ENCODE peak calls at places on chromosomes 6 and 20, in five cellular contexts. One of them, this sample, is unnamed.
A peak's percentile ranks its signal among the peaks of the same experiment; 100 is the strongest.

GRCh38 chr6:33570806-33571636 is 9.1 kb downstream of the BAK1 start:
- DNase-seq in cardiac muscle cell: peak; percentile 80
- DNase-seq in right atrium auricular region: peak; percentile 82
- DNase-seq in astrocyte of the spinal cord: peak; percentile 66
- DNase-seq in heart left ventricle: peak; percentile 85
- DNase-seq in this sample: peak; percentile 77

GRCh38 chr20:50221501-50222323 is 31.1 kb downstream of the CEBPB start:
- DNase-seq in heart left ventricle: peak; percentile 49
- DNase-seq in right atrium auricular region: peak; percentile 70
- DNase-seq in cardiac muscle cell: peak; percentile 80
- DNase-seq in astrocyte of the spinal cord: no peak
- DNase-seq in this sample: peak; percentile 70

GRCh38 chr6:40347571-40348011 is 239.6 kb downstream of the LRFN2 start:
- DNase-seq in astrocyte of the spinal cord: no peak
- DNase-seq in right atrium auricular region: peak; percentile 48
- DNase-seq in cardiac muscle cell: no peak
- DNase-seq in heart left ventricle: no peak
- DNase-seq in this sample: no peak

GRCh38 chr6:70413829-70414494 is 654 bp downstream of the FAM135A start:
- DNase-seq in astrocyte of the spinal cord: peak; percentile 25
- DNase-seq in cardiac muscle cell: peak; percentile 16
- DNase-seq in heart left ventricle: no peak
- DNase-seq in right atrium auricular region: no peak
- DNase-seq in this sample: peak; percentile 18

GRCh38 chr20:37991506-37992302 is 41.6 kb downstream of the TTI1 start:
- DNase-seq in astrocyte of the spinal cord: no peak
- DNase-seq in heart left ventricle: no peak
- DNase-seq in right atrium auricular region: no peak
- DNase-seq in cardiac muscle cell: no peak
- DNase-seq in this sample: no peak

GRCh38 chr20:33704197-33704924 is 15.7 kb downstream of the PXMP4 start:
- DNase-seq in right atrium auricular region: no peak
- DNase-seq in heart left ventricle: no peak
- DNase-seq in astrocyte of the spinal cord: no peak
- DNase-seq in cardiac muscle cell: no peak
- DNase-seq in this sample: no peak

GRCh38 chr6:139392834-139393233 is 18.4 kb upstream of the CITED2 start:
- DNase-seq in heart left ventricle: no peak
- DNase-seq in cardiac muscle cell: no peak
- DNase-seq in right atrium auricular region: no peak
- DNase-seq in astrocyte of the spinal cord: peak; percentile 43
- DNase-seq in this sample: peak; percentile 18

GRCh38 chr20:51639206-51639832 is 96.8 kb upstream of the NFATC2 start:
- DNase-seq in heart left ventricle: peak; percentile 52
- DNase-seq in cardiac muscle cell: peak; percentile 82
- DNase-seq in astrocyte of the spinal cord: peak; percentile 70
- DNase-seq in right atrium auricular region: peak; percentile 78
- DNase-seq in this sample: peak; percentile 77

GRCh38 chr6:167401525-167402194 is 76.8 kb downstream of the TTLL2 start:
- DNase-seq in astrocyte of the spinal cord: no peak
- DNase-seq in right atrium auricular region: no peak
- DNase-seq in cardiac muscle cell: peak; percentile 4
- DNase-seq in heart left ventricle: no peak
- DNase-seq in this sample: no peak

GRCh38 chr20:62219992-62220665 is at the start of gene HRH3:
- DNase-seq in right atrium auricular region: no peak
- DNase-seq in astrocyte of the spinal cord: no peak
- DNase-seq in cardiac muscle cell: peak; percentile 40
- DNase-seq in heart left ventricle: no peak
- DNase-seq in this sample: peak; percentile 34

GRCh38 chr20:46604551-46605133 is 46.6 kb downstream of the SLC13A3 start:
- DNase-seq in heart left ventricle: no peak
- DNase-seq in astrocyte of the spinal cord: no peak
- DNase-seq in cardiac muscle cell: no peak
- DNase-seq in right atrium auricular region: no peak
- DNase-seq in this sample: no peak

GRCh38 chr6:43639984-43640800 is 4.6 kb downstream of the MAD2L1BP start:
- DNase-seq in right atrium auricular region: no peak
- DNase-seq in astrocyte of the spinal cord: no peak
- DNase-seq in cardiac muscle cell: no peak
- DNase-seq in heart left ventricle: no peak
- DNase-seq in this sample: no peak

GRCh38 chr6:137216875-137217553 is 2.2 kb downstream of the IFNGR1 start:
- DNase-seq in astrocyte of the spinal cord: no peak
- DNase-seq in cardiac muscle cell: no peak
- DNase-seq in right atrium auricular region: no peak
- DNase-seq in heart left ventricle: no peak
- DNase-seq in this sample: no peak

GRCh38 chr20:11379257-11380011 is 538.3 kb upstream of the BTBD3 start:
- DNase-seq in right atrium auricular region: no peak
- DNase-seq in astrocyte of the spinal cord: no peak
- DNase-seq in cardiac muscle cell: peak; percentile 65
- DNase-seq in heart left ventricle: no peak
- DNase-seq in this sample: no peak

GRCh38 chr6:11605507-11605905 is 68.0 kb downstream of the TMEM170B start:
- DNase-seq in right atrium auricular region: no peak
- DNase-seq in cardiac muscle cell: no peak
- DNase-seq in heart left ventricle: no peak
- DNase-seq in astrocyte of the spinal cord: no peak
- DNase-seq in this sample: no peak

GRCh38 chr6:32529697-32530429 is at the start of gene HLA-DRB5:
- DNase-seq in astrocyte of the spinal cord: no peak
- DNase-seq in heart left ventricle: peak; percentile 33
- DNase-seq in right atrium auricular region: no peak
- DNase-seq in cardiac muscle cell: peak; percentile 0
- DNase-seq in this sample: no peak

GRCh38 chr6:148431840-148432239 is 89.2 kb downstream of the SASH1 start:
- DNase-seq in cardiac muscle cell: no peak
- DNase-seq in astrocyte of the spinal cord: no peak
- DNase-seq in heart left ventricle: no peak
- DNase-seq in right atrium auricular region: no peak
- DNase-seq in this sample: no peak

GRCh38 chr6:136127856-136128255 is 122.3 kb downstream of the MTFR2 start:
- DNase-seq in right atrium auricular region: no peak
- DNase-seq in heart left ventricle: no peak
- DNase-seq in astrocyte of the spinal cord: no peak
- DNase-seq in cardiac muscle cell: no peak
- DNase-seq in this sample: peak; percentile 26

GRCh38 chr6:35804996-35805736 is at the start of gene LHFPL5:
- DNase-seq in astrocyte of the spinal cord: peak; percentile 23
- DNase-seq in right atrium auricular region: no peak
- DNase-seq in heart left ventricle: peak; percentile 42
- DNase-seq in cardiac muscle cell: peak; percentile 46
- DNase-seq in this sample: peak; percentile 33
- H3K4me3 ChIP-seq in astrocyte of the spinal cord: no peak within 1 kb of the TSS
- H3K4me3 ChIP-seq in right atrium auricular region: peak within 1 kb of the TSS; percentile 24
- H3K4me3 ChIP-seq in heart left ventricle: peak within 1 kb of the TSS; percentile 20
- H3K4me3 ChIP-seq in cardiac muscle cell: peak within 1 kb of the TSS; percentile 33
- H3K4me3 ChIP-seq in this sample: peak within 1 kb of the TSS; percentile 14

DNA sequence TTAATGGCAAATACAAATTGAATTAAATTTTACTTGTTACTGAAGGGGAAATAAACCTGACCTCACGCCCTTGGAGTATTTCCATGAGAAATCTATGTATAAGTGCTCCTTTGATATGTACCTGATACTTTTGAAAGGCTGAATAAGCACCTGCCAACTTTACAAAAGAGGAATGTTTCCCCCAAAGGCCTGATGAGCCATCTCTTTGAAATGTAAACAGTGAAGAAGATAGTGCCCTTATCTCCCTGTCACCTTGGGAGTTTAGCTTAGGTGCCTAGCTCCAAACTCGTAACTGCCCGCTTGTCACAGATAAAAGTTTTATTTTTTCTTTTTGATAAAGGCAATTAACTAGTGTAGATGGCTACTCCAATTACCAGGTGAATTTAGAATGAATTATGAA is 1.1 kb upstream of the ZNF343 start:
- DNase-seq in right atrium auricular region: no peak
- DNase-seq in astrocyte of the spinal cord: no peak
- DNase-seq in cardiac muscle cell: no peak
- DNase-seq in heart left ventricle: no peak
- DNase-seq in this sample: no peak
- TF ChIP-seq CTCF in right atrium auricular region: no peak
- TF ChIP-seq CTCF in astrocyte of the spinal cord: no peak
- TF ChIP-seq CTCF in cardiac muscle cell: no peak
- TF ChIP-seq CTCF in heart left ventricle: no peak
- TF ChIP-seq CTCF in this sample: no peak

GRCh38 chr20:54173653-54174451 is at the start of gene CYP24A1:
- DNase-seq in heart left ventricle: no peak
- DNase-seq in astrocyte of the spinal cord: no peak
- DNase-seq in right atrium auricular region: no peak
- DNase-seq in cardiac muscle cell: peak; percentile 4
- DNase-seq in this sample: peak; percentile 4
- H3K4me3 ChIP-seq in heart left ventricle: peak within 1 kb of the TSS; percentile 25
- H3K4me3 ChIP-seq in astrocyte of the spinal cord: no peak within 1 kb of the TSS
- H3K4me3 ChIP-seq in right atrium auricular region: peak within 1 kb of the TSS; percentile 26
- H3K4me3 ChIP-seq in cardiac muscle cell: peak within 1 kb of the TSS; percentile 16
- H3K4me3 ChIP-seq in this sample: no peak within 1 kb of the TSS

GRCh38 chr6:106885659-106886058 is 88.9 kb downstream of the CD24 start:
- DNase-seq in heart left ventricle: no peak
- DNase-seq in right atrium auricular region: no peak
- DNase-seq in cardiac muscle cell: no peak
- DNase-seq in astrocyte of the spinal cord: no peak
- DNase-seq in this sample: no peak
- TF ChIP-seq CTCF in heart left ventricle: no peak
- TF ChIP-seq CTCF in right atrium auricular region: no peak
- TF ChIP-seq CTCF in cardiac muscle cell: no peak
- TF ChIP-seq CTCF in astrocyte of the spinal cord: no peak
- TF ChIP-seq CTCF in this sample: no peak

GRCh38 chr6:27146706-27147507 is 100.6 kb upstream of the PRSS16 start:
- DNase-seq in astrocyte of the spinal cord: peak; percentile 100
- DNase-seq in right atrium auricular region: peak; percentile 92
- DNase-seq in heart left ventricle: peak; percentile 78
- DNase-seq in cardiac muscle cell: peak; percentile 100
- DNase-seq in this sample: peak; percentile 100

GRCh38 chr6:27145731-27146455 is 101.6 kb upstream of the PRSS16 start:
- DNase-seq in heart left ventricle: peak; percentile 79
- DNase-seq in astrocyte of the spinal cord: peak; percentile 91
- DNase-seq in right atrium auricular region: peak; percentile 93
- DNase-seq in cardiac muscle cell: peak; percentile 94
- DNase-seq in this sample: peak; percentile 92

GRCh38 chr6:27143474-27144026 is 104.0 kb upstream of the PRSS16 start:
- DNase-seq in astrocyte of the spinal cord: no peak
- DNase-seq in right atrium auricular region: no peak
- DNase-seq in cardiac muscle cell: no peak
- DNase-seq in heart left ventricle: no peak
- DNase-seq in this sample: no peak

GRCh38 chr6:27141472-27142015 is 106.0 kb upstream of the PRSS16 start:
- DNase-seq in heart left ventricle: no peak
- DNase-seq in right atrium auricular region: no peak
- DNase-seq in cardiac muscle cell: no peak
- DNase-seq in astrocyte of the spinal cord: no peak
- DNase-seq in this sample: no peak

DNA sequence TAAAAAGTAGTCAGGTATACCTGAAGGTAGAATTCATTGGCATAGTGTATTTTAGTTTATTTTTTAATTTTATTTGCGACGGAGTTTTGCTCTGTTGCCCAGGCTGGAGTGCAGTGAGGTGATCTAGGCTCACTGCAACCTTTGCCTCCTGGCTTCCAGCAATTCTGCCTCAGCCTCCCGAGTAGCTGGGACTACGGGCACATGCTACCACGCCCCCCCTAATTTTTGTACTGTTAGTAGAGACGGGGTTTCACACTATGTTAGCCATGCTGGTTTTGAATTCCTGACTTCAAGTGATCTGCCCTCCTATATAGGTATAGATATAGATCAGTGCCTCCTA is 102.8 kb upstream of the PRSS16 start:
- DNase-seq in cardiac muscle cell: no peak
- DNase-seq in right atrium auricular region: no peak
- DNase-seq in heart left ventricle: no peak
- DNase-seq in astrocyte of the spinal cord: no peak
- DNase-seq in this sample: no peak
- H3K4me3 ChIP-seq in cardiac muscle cell: peak overlapping the region; percentile 63
- H3K4me3 ChIP-seq in right atrium auricular region: no peak overlapping the region
- H3K4me3 ChIP-seq in heart left ventricle: peak overlapping the region; percentile 79
- H3K4me3 ChIP-seq in astrocyte of the spinal cord: peak overlapping the region; percentile 63
- H3K4me3 ChIP-seq in this sample: peak overlapping the region; percentile 66

GRCh38 chr6:31113861-31114539 is 600 bp upstream of the PSORS1C1 start:
- DNase-seq in cardiac muscle cell: peak; percentile 36
- DNase-seq in heart left ventricle: no peak
- DNase-seq in right atrium auricular region: no peak
- DNase-seq in astrocyte of the spinal cord: peak; percentile 93
- DNase-seq in this sample: peak; percentile 47
- TF ChIP-seq CTCF in cardiac muscle cell: no peak
- TF ChIP-seq CTCF in heart left ventricle: no peak
- TF ChIP-seq CTCF in right atrium auricular region: no peak
- TF ChIP-seq CTCF in astrocyte of the spinal cord: no peak
- TF ChIP-seq CTCF in this sample: no peak

GRCh38 chr6:129766959-129767728 is 57.2 kb upstream of the ARHGAP18 start:
- DNase-seq in cardiac muscle cell: peak; percentile 57
- DNase-seq in heart left ventricle: no peak
- DNase-seq in astrocyte of the spinal cord: peak; percentile 74
- DNase-seq in right atrium auricular region: no peak
- DNase-seq in this sample: peak; percentile 57
- H3K4me3 ChIP-seq in cardiac muscle cell: peak overlapping the region; percentile 18
- H3K4me3 ChIP-seq in heart left ventricle: peak overlapping the region; percentile 54
- H3K4me3 ChIP-seq in astrocyte of the spinal cord: peak overlapping the region; percentile 45
- H3K4me3 ChIP-seq in right atrium auricular region: peak overlapping the region; percentile 37
- H3K4me3 ChIP-seq in this sample: peak overlapping the region; percentile 58

GRCh38 chr6:39167321-39167720 is 52.3 kb upstream of the SAYSD1 start:
- DNase-seq in right atrium auricular region: no peak
- DNase-seq in heart left ventricle: no peak
- DNase-seq in cardiac muscle cell: no peak
- DNase-seq in astrocyte of the spinal cord: no peak
- DNase-seq in this sample: no peak
- TF ChIP-seq CTCF in right atrium auricular region: no peak
- TF ChIP-seq CTCF in heart left ventricle: no peak
- TF ChIP-seq CTCF in cardiac muscle cell: no peak
- TF ChIP-seq CTCF in astrocyte of the spinal cord: no peak
- TF ChIP-seq CTCF in this sample: no peak

DNA sequence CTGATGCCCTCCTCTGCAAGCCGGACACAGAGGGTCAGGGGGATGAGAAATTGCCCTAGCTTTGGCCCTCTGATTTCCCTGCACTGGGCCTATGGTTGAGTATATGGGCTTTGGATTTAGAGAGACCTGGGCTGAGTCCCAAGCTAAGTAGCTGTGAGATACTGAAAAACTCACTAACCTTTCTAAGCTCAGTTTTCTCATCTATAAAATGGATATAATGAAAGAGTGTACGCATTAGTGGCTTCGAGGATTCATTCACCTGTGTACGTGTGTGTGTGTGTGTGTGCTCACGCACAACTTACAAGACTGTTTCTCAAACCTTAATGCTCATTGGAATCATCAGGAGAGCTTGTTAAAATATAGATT is 12.7 kb upstream of the RBPJL start:
- DNase-seq in astrocyte of the spinal cord: no peak
- DNase-seq in heart left ventricle: no peak
- DNase-seq in cardiac muscle cell: no peak
- DNase-seq in right atrium auricular region: no peak
- DNase-seq in this sample: no peak
- H3K4me3 ChIP-seq in astrocyte of the spinal cord: peak overlapping the region; percentile 45
- H3K4me3 ChIP-seq in heart left ventricle: peak overlapping the region; percentile 61
- H3K4me3 ChIP-seq in cardiac muscle cell: no peak overlapping the region
- H3K4me3 ChIP-seq in right atrium auricular region: peak overlapping the region; percentile 60
- H3K4me3 ChIP-seq in this sample: no peak overlapping the region